ENCODE peak calls at places on chromosomes 12 and 14, in five cellular contexts. P is GM23248, S is Calu3, N is cardiac fibroblast, B is activated T-cell treated with anti-CD3 and anti-CD28 coated beads for 24 hours. J is an unnamed sample.

GRCh38 chr14:54652188-54652889 is 85.4 kb downstream of the SAMD4A start:
- DNase-seq in P (peak; percentile 99), S (peak; percentile 84), N (peak; percentile 100), B (no peak), J (no peak)

GRCh38 chr14:106518054-106518943 is 991.9 kb downstream of the TMEM121 start:
- DNase-seq in P (no peak), S (peak; percentile 20), N (no peak), B (peak; percentile 73), J (no peak)

GRCh38 chr12:9881246-9881645 is at the start of gene KLRF2:
- DNase-seq in P (no peak), S (no peak), N (no peak), B (no peak), J (no peak)

GRCh38 chr12:32482226-32482625 is 82.9 kb downstream of the FGD4 start:
- DNase-seq in P (no peak), S (no peak), N (peak; percentile 56), B (no peak), J (no peak)

GRCh38 chr14:33707751-33708150 is 243.1 kb downstream of the EGLN3 start:
- DNase-seq in P (no peak), S (no peak), N (no peak), B (no peak), J (no peak)

GRCh38 chr14:70018713-70019201 is 139.5 kb downstream of the SMOC1 start:
- DNase-seq in P (peak; percentile 52), S (no peak), N (no peak), B (no peak), J (no peak)

GRCh38 chr12:49327368-49327767 is 4.3 kb downstream of the TROAP start:
- DNase-seq in P (no peak), S (no peak), N (no peak), B (no peak), J (no peak)

GRCh38 chr14:32399920-32400319 is 70.8 kb downstream of the AKAP6 start:
- DNase-seq in P (no peak), S (no peak), N (no peak), B (no peak), J (no peak)

GRCh38 chr12:52010152-52010622 is 3.4 kb downstream of the TAMALIN start:
- DNase-seq in P (peak; percentile 72), S (no peak), N (peak; percentile 81), B (no peak), J (peak; percentile 28)

GRCh38 chr12:114692558-114693531 is 8.9 kb upstream of the TBX3 start:
- DNase-seq in P (peak; percentile 71), S (no peak), N (peak; percentile 36), B (no peak), J (no peak)

GRCh38 chr14:82366803-82367202 is 833.1 kb upstream of the SEL1L start:
- DNase-seq in P (no peak), S (no peak), N (no peak), B (no peak), J (no peak)

GRCh38 chr12:113846275-113846674 is 119.8 kb downstream of the RBM19 start:
- DNase-seq in P (peak; percentile 22), S (no peak), N (peak; percentile 11), B (no peak), J (no peak)

GRCh38 chr14:72824051-72824450 is 69.8 kb downstream of the DPF3 start:
- DNase-seq in P (no peak), S (no peak), N (no peak), B (no peak), J (no peak)

GRCh38 chr12:4506870-4507269 is 31.8 kb upstream of the RAD51AP1 start:
- DNase-seq in P (peak; percentile 54), S (no peak), N (peak; percentile 50), B (peak; percentile 11), J (no peak)

GRCh38 chr14:55864890-55865655 is 253.1 kb upstream of the PELI2 start:
- DNase-seq in P (no peak), S (no peak), N (no peak), B (no peak), J (no peak)

GRCh38 chr14:20179880-20180279 is 10.8 kb upstream of the OR11G2 start:
- DNase-seq in P (no peak), S (no peak), N (no peak), B (no peak), J (no peak)

GRCh38 chr14:38279556-38279955 is 23.7 kb upstream of the CLEC14A start:
- DNase-seq in P (no peak), S (no peak), N (no peak), B (no peak), J (no peak)

GRCh38 chr14:22848391-22849164 is 12.2 kb downstream of the MMP14 start:
- DNase-seq in P (peak; percentile 88), S (no peak), N (peak; percentile 90), B (no peak), J (no peak)

GRCh38 chr12:13942826-13943225 is 38.6 kb downstream of the GRIN2B start:
- DNase-seq in P (no peak), S (no peak), N (no peak), B (no peak), J (no peak)

GRCh38 chr14:91961297-91962220 is 14.1 kb upstream of the FBLN5 start:
- DNase-seq in P (no peak), S (no peak), N (no peak), B (no peak), J (no peak)

GRCh38 chr14:73785336-73785833 is 66.2 kb upstream of the PTGR2 start:
- DNase-seq in P (peak; percentile 88), S (no peak), N (peak; percentile 76), B (no peak), J (no peak)

GRCh38 chr12:31728917-31729640 is at the start of gene AMN1:
- DNase-seq in P (peak; percentile 99), S (peak; percentile 99), N (peak; percentile 99), B (peak; percentile 99), J (peak; percentile 98)

J was measured in amygdala.